ENCODE peak calls at places on chromosomes 5 and 9, in six cellular contexts. F is cardiac muscle cell, Y is astrocyte, B is left ventricle myocardium inferior, J is AG04450, T is IMR-90. L is an unnamed sample.

GRCh38 chr5:83510199-83510730 is 38.7 kb downstream of the VCAN start:
- DNase-seq in F (no peak), Y (peak), B (no peak), J (no peak), T (no peak), L (no peak)

GRCh38 chr5:139808481-139809330 is 13.1 kb downstream of the PSD2 start:
- DNase-seq in F (peak), Y (no peak), B (peak), J (no peak), T (peak), L (peak)

GRCh38 chr5:55917402-55918096 is 66.4 kb downstream of the IL31RA start:
- DNase-seq in F (no peak), Y (no peak), B (no peak), J (no peak), T (no peak), L (no peak)

GRCh38 chr9:121596515-121596914 is 54.9 kb upstream of the DAB2IP start:
- DNase-seq in F (no peak), Y (no peak), B (no peak), J (no peak), T (peak), L (no peak)

GRCh38 chr5:142597546-142598337 is 88.1 kb downstream of the FGF1 start:
- DNase-seq in F (peak), Y (peak), B (no peak), J (peak), T (peak), L (no peak)

GRCh38 chr5:140220032-140220697 is 45.2 kb downstream of the CYSTM1 start:
- DNase-seq in F (no peak), Y (peak), B (no peak), J (no peak), T (peak), L (no peak)

GRCh38 chr9:93007529-93008058 is 50.9 kb upstream of the SUSD3 start:
- DNase-seq in F (no peak), Y (no peak), B (no peak), J (no peak), T (no peak), L (no peak)

GRCh38 chr9:12730952-12731351 is 37.8 kb downstream of the TYRP1 start:
- DNase-seq in F (no peak), Y (no peak), B (no peak), J (no peak), T (no peak), L (no peak)

GRCh38 chr5:661891-662750 is 31.0 kb downstream of the TPPP start:
- DNase-seq in F (no peak), Y (no peak), B (peak), J (no peak), T (no peak), L (no peak)

GRCh38 chr9:134995792-134996120 is 78.0 kb upstream of the FCN1 start:
- DNase-seq in F (no peak), Y (no peak), B (no peak), J (no peak), T (no peak), L (no peak)

GRCh38 chr5:169344629-169345028 is 43.7 kb upstream of the SLIT3 start:
- DNase-seq in F (no peak), Y (peak), B (no peak), J (no peak), T (no peak), L (no peak)

GRCh38 chr9:130382086-130382485 is 62.7 kb upstream of the ASS1 start:
- DNase-seq in F (peak), Y (no peak), B (no peak), J (no peak), T (no peak), L (no peak)

GRCh38 chr9:77679088-77679487 is 31.0 kb upstream of the GNA14 start:
- DNase-seq in F (no peak), Y (no peak), B (no peak), J (no peak), T (no peak), L (no peak)

GRCh38 chr9:35673132-35673997 is at the start of gene CA9:
- DNase-seq in F (no peak), Y (no peak), B (peak), J (no peak), T (no peak), L (peak)

GRCh38 chr5:143023447-143024096 is 253.4 kb downstream of the ARHGAP26 start:
- DNase-seq in F (peak), Y (no peak), B (peak), J (no peak), T (peak), L (peak)

GRCh38 chr9:71819115-71819739 is 50.9 kb upstream of the CEMIP2 start:
- DNase-seq in F (peak), Y (no peak), B (no peak), J (no peak), T (peak), L (peak)

GRCh38 chr5:67154518-67155206 is 41.9 kb downstream of the CD180 start:
- DNase-seq in F (no peak), Y (no peak), B (no peak), J (no peak), T (no peak), L (no peak)

GRCh38 chr5:67303356-67303755 is 106.8 kb upstream of the CD180 start:
- DNase-seq in F (no peak), Y (no peak), B (no peak), J (no peak), T (peak), L (no peak)

GRCh38 chr5:143554918-143555477 is 151.5 kb upstream of the NR3C1 start:
- DNase-seq in F (no peak), Y (peak), B (no peak), J (peak), T (peak), L (no peak)

GRCh38 chr5:38667499-38667776 is 111.0 kb upstream of the LIFR start:
- DNase-seq in F (no peak), Y (no peak), B (no peak), J (no peak), T (no peak), L (no peak)

GRCh38 chr5:5464036-5464715 is 41.7 kb downstream of the ICE1 start:
- DNase-seq in F (no peak), Y (no peak), B (no peak), J (no peak), T (no peak), L (no peak)

GRCh38 chr5:144511581-144512072 is 341.0 kb downstream of the KCTD16 start:
- DNase-seq in F (no peak), Y (no peak), B (no peak), J (no peak), T (no peak), L (no peak)

GRCh38 chr5:149345147-149345891 is at the start of gene GRPEL2:
- DNase-seq in F (peak), Y (peak), B (peak), J (peak), T (peak), L (peak)

GRCh38 chr5:80160242-80160641 is 95.6 kb downstream of the SERINC5 start:
- DNase-seq in F (no peak), Y (no peak), B (no peak), J (no peak), T (no peak), L (no peak)

GRCh38 chr5:57442080-57442839 is 40.4 kb downstream of the ACTBL2 start:
- DNase-seq in F (no peak), Y (peak), B (no peak), J (peak), T (peak), L (peak)

GRCh38 chr5:113031557-113031956 is 55.0 kb downstream of the DCP2 start:
- DNase-seq in F (no peak), Y (no peak), B (no peak), J (no peak), T (no peak), L (no peak)

GRCh38 chr5:125484272-125485002 is 738.0 kb upstream of the ZNF608 start:
- DNase-seq in F (peak), Y (peak), B (peak), J (peak), T (peak), L (peak)

GRCh38 chr5:74652576-74652975 is 12.0 kb upstream of the ENC1 start:
- DNase-seq in F (no peak), Y (no peak), B (no peak), J (no peak), T (no peak), L (no peak)

GRCh38 chr5:72166070-72166979 is 59.0 kb downstream of the MAP1B start:
- DNase-seq in F (peak), Y (peak), B (peak), J (no peak), T (peak), L (peak)

GRCh38 chr9:127809562-127810377 is 7.1 kb downstream of the FPGS start:
- DNase-seq in F (peak), Y (no peak), B (no peak), J (no peak), T (no peak), L (no peak)

GRCh38 chr5:97874491-97874890 is 691.4 kb upstream of the RIOK2 start:
- DNase-seq in F (no peak), Y (no peak), B (no peak), J (no peak), T (peak), L (no peak)

GRCh38 chr5:97876272-97876671 is 693.2 kb upstream of the RIOK2 start:
- DNase-seq in F (no peak), Y (peak), B (no peak), J (no peak), T (no peak), L (no peak)

DNA sequence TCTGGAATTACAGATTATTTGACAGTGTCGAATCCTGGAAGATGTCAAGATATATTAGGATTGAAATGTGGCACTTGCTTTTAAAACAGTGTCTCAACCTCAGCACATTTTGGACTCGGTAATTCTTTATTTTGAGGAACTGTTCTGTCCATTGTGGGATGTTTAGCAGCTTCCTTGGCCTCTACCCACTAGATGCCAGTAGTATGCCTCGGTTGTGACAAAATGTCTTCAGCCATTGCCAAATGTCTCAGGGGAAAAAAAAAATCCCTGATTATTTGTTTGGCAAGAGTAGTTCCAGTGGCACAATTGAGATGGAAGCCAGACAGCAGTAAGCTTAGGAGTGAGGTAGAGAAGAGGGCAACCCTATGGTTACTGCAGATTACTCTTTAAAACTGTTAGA is 694.5 kb upstream of the RIOK2 start:
- DNase-seq in F (no peak), Y (no peak), B (no peak), J (no peak), T (no peak), L (no peak)
- TF ChIP-seq CTCF in F (no peak), Y (no peak), B (no peak), J (no peak), T (no peak), L (no peak)

DNA sequence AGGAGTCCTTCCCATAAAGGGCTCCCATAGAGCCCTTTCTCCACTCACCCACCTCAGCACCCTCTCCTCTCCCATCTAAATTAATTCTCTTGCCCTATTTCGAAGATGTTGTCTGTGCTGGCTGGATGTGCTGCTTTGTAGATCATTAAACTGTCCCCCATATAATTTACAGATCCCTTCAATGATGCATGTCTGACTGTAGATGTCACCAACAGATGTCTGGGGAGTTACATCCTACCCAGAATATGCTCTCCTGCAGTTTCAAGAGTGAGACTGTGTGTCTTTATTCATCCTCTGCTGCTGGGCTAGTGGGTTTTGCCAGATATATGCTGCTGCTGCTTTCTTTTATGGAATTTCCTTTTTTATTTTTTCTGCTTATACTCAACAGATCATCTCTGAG is 351.2 kb downstream of the MLLT3 start:
- DNase-seq in F (no peak), Y (no peak), B (no peak), J (no peak), T (no peak), L (no peak)
- H3K4me3 ChIP-seq in F (no peak), Y (no peak), B (no peak), J (no peak), T (no peak), L (no peak)

DNA sequence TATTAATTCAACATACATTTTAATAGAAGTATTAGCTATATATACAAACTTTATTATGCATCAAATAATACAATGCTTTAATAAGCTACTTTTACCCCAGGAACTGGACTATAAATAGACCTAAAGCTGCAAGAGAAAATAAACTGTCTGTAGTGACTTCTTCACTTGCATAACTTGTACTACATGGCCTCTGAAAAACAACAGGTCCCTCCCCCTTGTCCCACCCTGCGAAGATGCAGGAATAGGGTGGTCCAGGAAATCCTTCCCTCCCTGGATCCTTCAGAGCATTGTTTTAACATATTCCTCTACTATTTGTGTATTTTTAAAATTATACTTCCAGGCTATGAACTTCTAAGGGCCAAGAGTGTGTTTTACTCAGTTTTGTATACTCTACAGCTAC is 15.1 kb upstream of the SELENOP start:
- DNase-seq in F (no peak), Y (no peak), B (no peak), J (no peak), T (no peak), L (no peak)
- H3K27ac ChIP-seq in F (no peak), Y (no peak), B (peak), J (no peak), T (no peak), L (peak)

DNA sequence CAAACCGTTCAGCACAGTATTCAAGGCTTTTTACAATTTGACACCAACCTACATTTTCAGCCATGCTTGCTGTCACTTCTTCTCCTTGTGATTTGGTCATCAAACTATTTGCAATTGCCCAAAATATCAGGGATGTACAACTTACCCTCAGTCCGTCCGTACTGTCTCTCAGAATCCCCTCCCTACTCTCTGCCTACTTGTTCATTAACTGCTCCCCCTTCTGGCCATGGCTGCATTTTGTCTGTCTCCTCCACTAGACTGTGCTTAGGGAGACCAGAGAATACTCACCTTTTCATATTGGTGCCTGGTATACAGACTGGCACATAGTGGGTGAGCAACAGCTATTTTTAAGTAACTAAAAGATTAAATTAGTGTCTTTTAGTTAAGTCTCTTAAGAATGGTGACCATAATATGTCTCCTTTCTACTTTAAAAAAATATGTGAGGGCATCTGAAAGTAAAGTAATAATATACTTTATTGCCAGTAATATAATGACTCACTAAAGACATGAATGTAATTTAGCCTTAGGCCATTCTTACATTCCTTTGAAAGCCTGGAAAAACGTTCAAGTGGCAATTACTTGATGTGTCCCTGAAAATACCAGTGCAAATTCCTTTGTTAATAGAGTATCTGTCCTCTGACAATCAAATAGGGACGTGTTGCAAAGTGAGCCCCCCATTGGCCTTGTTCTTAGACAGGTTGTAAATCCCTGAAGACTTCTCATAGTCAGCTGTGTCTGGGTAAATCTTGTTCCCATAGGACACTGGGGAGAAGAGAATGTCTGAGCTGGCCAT is 27.8 kb downstream of the PRLR start:
- DNase-seq in F (peak), Y (peak), B (peak), J (no peak), T (peak), L (peak)
- TF ChIP-seq CTCF in F (peak), Y (peak), B (peak), J (peak), T (peak), L (peak)